ENCODE peak calls at places on chromosomes 12 and 14, in eight cellular contexts. One of them, this sample, is unnamed.

GRCh38 chr14:88218119-88218915 is 104.8 kb downstream of the KCNK10 start:
- DNase-seq in neural crest cell: no peak
- DNase-seq in Right ventricle myocardium superior: no peak
- DNase-seq in AG20443: no peak
- DNase-seq in stimulated activated naive B cell treated with anti-CD40 and anti-IgM and Interleukin-4, amounts not matched to agents 10 μg/mL and 1 μg/mL and 100 μg/mL, for 72 hours: no peak
- DNase-seq in EL: no peak
- DNase-seq in SK-N-DZ: peak; percentile 65
- DNase-seq in amniotic stem cell: no peak
- DNase-seq in this sample: no peak

GRCh38 chr12:29030006-29030405 is 119.1 kb upstream of the FAR2 start:
- DNase-seq in amniotic stem cell: no peak
- DNase-seq in stimulated activated naive B cell treated with anti-CD40 and anti-IgM and Interleukin-4, amounts not matched to agents 10 μg/mL and 1 μg/mL and 100 μg/mL, for 72 hours: no peak
- DNase-seq in EL: no peak
- DNase-seq in Right ventricle myocardium superior: no peak
- DNase-seq in SK-N-DZ: no peak
- DNase-seq in AG20443: no peak
- DNase-seq in neural crest cell: no peak
- DNase-seq in this sample: no peak

GRCh38 chr12:5459051-5459782 is 27.3 kb downstream of the NTF3 start:
- DNase-seq in Right ventricle myocardium superior: no peak
- DNase-seq in SK-N-DZ: no peak
- DNase-seq in amniotic stem cell: no peak
- DNase-seq in EL: no peak
- DNase-seq in AG20443: no peak
- DNase-seq in stimulated activated naive B cell treated with anti-CD40 and anti-IgM and Interleukin-4, amounts not matched to agents 10 μg/mL and 1 μg/mL and 100 μg/mL, for 72 hours: no peak
- DNase-seq in neural crest cell: no peak
- DNase-seq in this sample: no peak

GRCh38 chr12:60977966-60978365 is 1282.2 kb upstream of the USP15 start:
- DNase-seq in EL: peak; percentile 0
- DNase-seq in AG20443: no peak
- DNase-seq in amniotic stem cell: no peak
- DNase-seq in Right ventricle myocardium superior: no peak
- DNase-seq in neural crest cell: no peak
- DNase-seq in SK-N-DZ: peak; percentile 44
- DNase-seq in stimulated activated naive B cell treated with anti-CD40 and anti-IgM and Interleukin-4, amounts not matched to agents 10 μg/mL and 1 μg/mL and 100 μg/mL, for 72 hours: no peak
- DNase-seq in this sample: no peak

GRCh38 chr12:59066445-59066844 is 146.1 kb upstream of the LRIG3 start:
- DNase-seq in amniotic stem cell: no peak
- DNase-seq in neural crest cell: no peak
- DNase-seq in AG20443: no peak
- DNase-seq in EL: no peak
- DNase-seq in Right ventricle myocardium superior: no peak
- DNase-seq in SK-N-DZ: no peak
- DNase-seq in stimulated activated naive B cell treated with anti-CD40 and anti-IgM and Interleukin-4, amounts not matched to agents 10 μg/mL and 1 μg/mL and 100 μg/mL, for 72 hours: no peak
- DNase-seq in this sample: no peak

GRCh38 chr12:7289743-7290142 is 14.1 kb upstream of the ACSM4 start:
- DNase-seq in EL: no peak
- DNase-seq in neural crest cell: no peak
- DNase-seq in amniotic stem cell: no peak
- DNase-seq in Right ventricle myocardium superior: no peak
- DNase-seq in AG20443: no peak
- DNase-seq in stimulated activated naive B cell treated with anti-CD40 and anti-IgM and Interleukin-4, amounts not matched to agents 10 μg/mL and 1 μg/mL and 100 μg/mL, for 72 hours: no peak
- DNase-seq in SK-N-DZ: no peak
- DNase-seq in this sample: no peak

GRCh38 chr12:133129368-133130037 is 571 bp downstream of the ZNF891 start:
- DNase-seq in SK-N-DZ: no peak
- DNase-seq in amniotic stem cell: no peak
- DNase-seq in AG20443: no peak
- DNase-seq in EL: no peak
- DNase-seq in neural crest cell: no peak
- DNase-seq in stimulated activated naive B cell treated with anti-CD40 and anti-IgM and Interleukin-4, amounts not matched to agents 10 μg/mL and 1 μg/mL and 100 μg/mL, for 72 hours: no peak
- DNase-seq in Right ventricle myocardium superior: no peak
- DNase-seq in this sample: no peak

GRCh38 chr12:7130791-7131501 is 775 bp downstream of the CLSTN3 start:
- DNase-seq in Right ventricle myocardium superior: peak; percentile 72
- DNase-seq in AG20443: peak; percentile 70
- DNase-seq in amniotic stem cell: no peak
- DNase-seq in EL: peak; percentile 64
- DNase-seq in neural crest cell: peak; percentile 37
- DNase-seq in SK-N-DZ: peak; percentile 66
- DNase-seq in stimulated activated naive B cell treated with anti-CD40 and anti-IgM and Interleukin-4, amounts not matched to agents 10 μg/mL and 1 μg/mL and 100 μg/mL, for 72 hours: peak; percentile 36
- DNase-seq in this sample: peak; percentile 66

GRCh38 chr12:14810953-14811483 is 3.0 kb downstream of the SMCO3 start:
- DNase-seq in Right ventricle myocardium superior: no peak
- DNase-seq in EL: peak; percentile 28
- DNase-seq in neural crest cell: no peak
- DNase-seq in stimulated activated naive B cell treated with anti-CD40 and anti-IgM and Interleukin-4, amounts not matched to agents 10 μg/mL and 1 μg/mL and 100 μg/mL, for 72 hours: no peak
- DNase-seq in AG20443: peak; percentile 22
- DNase-seq in SK-N-DZ: no peak
- DNase-seq in amniotic stem cell: no peak
- DNase-seq in this sample: no peak

GRCh38 chr14:105627701-105628100 is 101.3 kb downstream of the TMEM121 start:
- DNase-seq in amniotic stem cell: no peak
- DNase-seq in EL: no peak
- DNase-seq in AG20443: no peak
- DNase-seq in neural crest cell: no peak
- DNase-seq in SK-N-DZ: no peak
- DNase-seq in stimulated activated naive B cell treated with anti-CD40 and anti-IgM and Interleukin-4, amounts not matched to agents 10 μg/mL and 1 μg/mL and 100 μg/mL, for 72 hours: no peak
- DNase-seq in Right ventricle myocardium superior: no peak
- DNase-seq in this sample: no peak

GRCh38 chr12:88113871-88114270 is 28.0 kb downstream of the CEP290 start:
- DNase-seq in amniotic stem cell: peak; percentile 50
- DNase-seq in AG20443: peak; percentile 14
- DNase-seq in SK-N-DZ: no peak
- DNase-seq in neural crest cell: no peak
- DNase-seq in EL: peak; percentile 65
- DNase-seq in Right ventricle myocardium superior: no peak
- DNase-seq in stimulated activated naive B cell treated with anti-CD40 and anti-IgM and Interleukin-4, amounts not matched to agents 10 μg/mL and 1 μg/mL and 100 μg/mL, for 72 hours: no peak
- DNase-seq in this sample: no peak

GRCh38 chr12:101945361-101946232 is 68.2 kb downstream of the DRAM1 start:
- DNase-seq in EL: no peak
- DNase-seq in neural crest cell: no peak
- DNase-seq in SK-N-DZ: peak; percentile 21
- DNase-seq in Right ventricle myocardium superior: no peak
- DNase-seq in AG20443: peak; percentile 43
- DNase-seq in stimulated activated naive B cell treated with anti-CD40 and anti-IgM and Interleukin-4, amounts not matched to agents 10 μg/mL and 1 μg/mL and 100 μg/mL, for 72 hours: no peak
- DNase-seq in amniotic stem cell: no peak
- DNase-seq in this sample: no peak

GRCh38 chr14:67426161-67426560 is 14.2 kb upstream of the PLEK2 start:
- DNase-seq in Right ventricle myocardium superior: no peak
- DNase-seq in EL: no peak
- DNase-seq in neural crest cell: no peak
- DNase-seq in stimulated activated naive B cell treated with anti-CD40 and anti-IgM and Interleukin-4, amounts not matched to agents 10 μg/mL and 1 μg/mL and 100 μg/mL, for 72 hours: no peak
- DNase-seq in SK-N-DZ: no peak
- DNase-seq in AG20443: no peak
- DNase-seq in amniotic stem cell: no peak
- DNase-seq in this sample: no peak

GRCh38 chr12:112755507-112755906 is 36.0 kb upstream of the RPH3A start:
- DNase-seq in EL: no peak
- DNase-seq in neural crest cell: no peak
- DNase-seq in Right ventricle myocardium superior: no peak
- DNase-seq in AG20443: no peak
- DNase-seq in stimulated activated naive B cell treated with anti-CD40 and anti-IgM and Interleukin-4, amounts not matched to agents 10 μg/mL and 1 μg/mL and 100 μg/mL, for 72 hours: no peak
- DNase-seq in SK-N-DZ: no peak
- DNase-seq in amniotic stem cell: no peak
- DNase-seq in this sample: no peak

GRCh38 chr12:18895946-18896345 is 158.0 kb downstream of the CAPZA3 start:
- DNase-seq in amniotic stem cell: no peak
- DNase-seq in AG20443: no peak
- DNase-seq in EL: no peak
- DNase-seq in Right ventricle myocardium superior: peak; percentile 79
- DNase-seq in neural crest cell: peak; percentile 57
- DNase-seq in stimulated activated naive B cell treated with anti-CD40 and anti-IgM and Interleukin-4, amounts not matched to agents 10 μg/mL and 1 μg/mL and 100 μg/mL, for 72 hours: no peak
- DNase-seq in SK-N-DZ: peak; percentile 89
- DNase-seq in this sample: no peak

GRCh38 chr14:85566603-85567002 is 36.7 kb downstream of the FLRT2 start:
- DNase-seq in SK-N-DZ: no peak
- DNase-seq in AG20443: peak; percentile 66
- DNase-seq in amniotic stem cell: peak; percentile 51
- DNase-seq in stimulated activated naive B cell treated with anti-CD40 and anti-IgM and Interleukin-4, amounts not matched to agents 10 μg/mL and 1 μg/mL and 100 μg/mL, for 72 hours: no peak
- DNase-seq in EL: peak; percentile 86
- DNase-seq in neural crest cell: no peak
- DNase-seq in Right ventricle myocardium superior: no peak
- DNase-seq in this sample: no peak

GRCh38 chr12:44101470-44101869 is 265.6 kb downstream of the TMEM117 start:
- DNase-seq in EL: no peak
- DNase-seq in neural crest cell: no peak
- DNase-seq in Right ventricle myocardium superior: no peak
- DNase-seq in SK-N-DZ: peak; percentile 67
- DNase-seq in stimulated activated naive B cell treated with anti-CD40 and anti-IgM and Interleukin-4, amounts not matched to agents 10 μg/mL and 1 μg/mL and 100 μg/mL, for 72 hours: no peak
- DNase-seq in AG20443: no peak
- DNase-seq in amniotic stem cell: no peak
- DNase-seq in this sample: no peak

GRCh38 chr14:83988274-83988673 is 1541.7 kb upstream of the FLRT2 start:
- DNase-seq in amniotic stem cell: no peak
- DNase-seq in Right ventricle myocardium superior: no peak
- DNase-seq in EL: no peak
- DNase-seq in SK-N-DZ: no peak
- DNase-seq in stimulated activated naive B cell treated with anti-CD40 and anti-IgM and Interleukin-4, amounts not matched to agents 10 μg/mL and 1 μg/mL and 100 μg/mL, for 72 hours: no peak
- DNase-seq in neural crest cell: no peak
- DNase-seq in AG20443: no peak
- DNase-seq in this sample: no peak